ENCODE peak calls at places on chromosomes 7 and 10, in four cellular contexts. C is GM12864, X is astrocyte of the spinal cord, E is PC-9. J is an unnamed sample.

GRCh38 chr7:45181286-45181960 is 23.8 kb downstream of the RAMP3 start:
- DNase-seq in E (no peak), X (no peak), C (no peak), J (no peak)

GRCh38 chr7:111098011-111098925 is 7.3 kb downstream of the LRRN3 start:
- DNase-seq in E (no peak), C (no peak), X (peak; percentile 64), J (no peak)

GRCh38 chr10:30270247-30270646 is 78.8 kb downstream of the MTPAP start:
- DNase-seq in X (peak; percentile 9), E (no peak), C (no peak), J (no peak)

GRCh38 chr7:111931016-111931517 is 275.1 kb downstream of the DOCK4 start:
- DNase-seq in E (no peak), X (peak; percentile 79), C (no peak), J (no peak)

GRCh38 chr10:16944081-16944922 is 127.1 kb upstream of the RSU1 start:
- DNase-seq in C (no peak), X (peak; percentile 59), E (no peak), J (no peak)

GRCh38 chr10:120161116-120161515 is 268.6 kb downstream of the SEC23IP start:
- DNase-seq in X (peak; percentile 8), E (no peak), C (no peak), J (no peak)

GRCh38 chr7:46934198-46934825 is 647.6 kb downstream of the TNS3 start:
- DNase-seq in E (peak; percentile 33), X (no peak), C (no peak), J (no peak)

GRCh38 chr7:123070702-123071286 is 75.3 kb upstream of the TAS2R16 start:
- DNase-seq in X (peak; percentile 19), E (no peak), C (no peak), J (peak; percentile 26)

GRCh38 chr7:114988755-114989154 is 66.9 kb downstream of the MDFIC start:
- DNase-seq in C (no peak), E (no peak), X (peak; percentile 74), J (no peak)

GRCh38 chr10:70657036-70657435 is 15.3 kb upstream of the ADAMTS14 start:
- DNase-seq in E (no peak), X (no peak), C (no peak), J (no peak)

GRCh38 chr10:86960003-86960862 is 1.8 kb downstream of the SNCG start:
- DNase-seq in C (no peak), E (peak; percentile 69), X (peak; percentile 44), J (peak; percentile 84)

GRCh38 chr7:118259115-118259514 is 34.6 kb downstream of the ANKRD7 start:
- DNase-seq in X (peak; percentile 11), C (no peak), E (no peak), J (no peak)

GRCh38 chr10:82982110-82982608 is 1107.2 kb downstream of the NRG3 start:
- DNase-seq in X (peak; percentile 95), E (no peak), C (no peak), J (no peak)

GRCh38 chr10:84196941-84197340 is 2.6 kb downstream of the CDHR1 start:
- DNase-seq in C (no peak), X (no peak), E (no peak), J (no peak)

GRCh38 chr10:72316748-72317435 is 37.8 kb downstream of the DNAJB12 start:
- DNase-seq in C (no peak), X (no peak), E (no peak), J (no peak)

GRCh38 chr7:80264769-80265168 is 130.1 kb downstream of the GNAI1 start:
- DNase-seq in X (no peak), E (no peak), C (no peak), J (no peak)

GRCh38 chr7:51226042-51226755 is 90.4 kb downstream of the COBL start:
- DNase-seq in C (no peak), E (peak; percentile 43), X (no peak), J (no peak)

GRCh38 chr10:35712486-35712885 is 70.4 kb upstream of the FZD8 start:
- DNase-seq in E (no peak), X (no peak), C (no peak), J (no peak)

GRCh38 chr10:110865184-110865803 is 6.4 kb upstream of the PDCD4 start:
- DNase-seq in X (peak; percentile 18), E (peak; percentile 79), C (no peak), J (no peak)

GRCh38 chr10:35639651-35640311 is 2.3 kb downstream of the FZD8 start:
- DNase-seq in X (peak; percentile 54), C (no peak), E (no peak), J (no peak)

GRCh38 chr7:130435455-130435854 is 5.4 kb downstream of the CEP41 start:
- DNase-seq in E (no peak), C (no peak), X (no peak), J (no peak)

GRCh38 chr7:75531359-75531821 is 39.3 kb downstream of the SPDYE5 start:
- DNase-seq in E (peak; percentile 94), X (no peak), C (no peak), J (no peak)

GRCh38 chr7:44897299-44897698 is 12.0 kb upstream of the PURB start:
- DNase-seq in E (no peak), X (no peak), C (no peak), J (no peak)

GRCh38 chr7:108091461-108091831 is 38.7 kb downstream of the LAMB4 start:
- DNase-seq in C (no peak), E (peak; percentile 67), X (no peak), J (no peak)

GRCh38 chr7:150784120-150784736 is 15.9 kb downstream of the TMEM176B start:
- DNase-seq in E (no peak), X (no peak), C (no peak), J (no peak)

GRCh38 chr10:52283174-52283573 is 30.9 kb upstream of the DKK1 start:
- DNase-seq in E (no peak), X (no peak), C (no peak), J (no peak)

GRCh38 chr10:47035447-47036337 is 124.5 kb downstream of the PTPN20 start:
- DNase-seq in E (no peak), C (no peak), X (no peak), J (no peak)

GRCh38 chr10:43222296-43222695 is 44.6 kb downstream of the RASGEF1A start:
- DNase-seq in X (no peak), E (no peak), C (no peak), J (no peak)

GRCh38 chr10:121024905-121025584 is 173.9 kb downstream of the WDR11 start:
- DNase-seq in C (no peak), X (no peak), E (no peak), J (no peak)

GRCh38 chr7:140714331-140715040 is 18.0 kb downstream of the NDUFB2 start:
- DNase-seq in X (no peak), E (peak; percentile 33), C (no peak), J (no peak)

GRCh38 chr10:5779753-5780152 is 33.5 kb downstream of the GDI2 start:
- DNase-seq in E (no peak), X (no peak), C (no peak), J (no peak)

GRCh38 chr10:5774987-5775386 is 38.2 kb downstream of the GDI2 start:
- DNase-seq in C (no peak), X (no peak), E (no peak), J (no peak)

GRCh38 chr10:5775705-5776104 is 37.5 kb downstream of the GDI2 start:
- DNase-seq in X (no peak), E (no peak), C (no peak), J (no peak)

GRCh38 chr10:5776881-5777197 is 36.4 kb downstream of the GDI2 start:
- DNase-seq in E (no peak), C (no peak), X (peak; percentile 68), J (no peak)

GRCh38 chr10:5776150-5776880 is 36.9 kb downstream of the GDI2 start:
- DNase-seq in C (no peak), E (no peak), X (no peak), J (no peak)
- TF ChIP-seq CTCF in C (no peak), E (no peak), X (peak; percentile 21), J (no peak)

GRCh38 chr10:126186746-126187145 is 201.5 kb downstream of the ADAM12 start:
- DNase-seq in X (no peak), C (no peak), E (no peak), J (no peak)

GRCh38 chr10:126191192-126191591 is 197.1 kb downstream of the ADAM12 start:
- DNase-seq in C (no peak), E (no peak), X (peak; percentile 49), J (no peak)

GRCh38 chr10:126185666-126186447 is 202.4 kb downstream of the ADAM12 start:
- DNase-seq in X (no peak), E (no peak), C (no peak), J (no peak)

GRCh38 chr10:126188679-126189200 is 199.5 kb downstream of the ADAM12 start:
- DNase-seq in C (no peak), X (no peak), E (no peak), J (no peak)

DNA sequence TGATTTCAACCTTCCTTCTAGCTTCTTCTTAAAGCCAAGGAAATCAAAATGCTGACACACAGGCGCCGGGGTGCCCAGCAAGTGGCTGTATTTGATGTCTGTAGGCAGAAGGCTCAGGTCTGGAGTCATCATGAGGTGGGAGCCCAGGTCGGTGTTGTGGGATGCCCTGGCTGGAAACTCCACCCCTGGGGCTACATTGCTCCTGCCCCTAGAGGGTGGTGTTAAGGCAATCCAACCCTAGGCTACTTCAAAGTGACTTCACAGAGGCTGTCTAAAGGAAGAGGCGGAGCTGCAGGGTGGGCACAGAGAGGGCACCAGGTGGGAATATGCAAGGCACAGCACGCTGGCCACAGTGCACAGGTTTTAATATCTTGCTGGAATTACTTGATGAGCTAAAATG is 200.9 kb downstream of the ADAM12 start:
- DNase-seq in C (no peak), X (no peak), E (no peak), J (no peak)
- TF ChIP-seq CTCF in C (no peak), X (no peak), E (no peak), J (no peak)

DNA sequence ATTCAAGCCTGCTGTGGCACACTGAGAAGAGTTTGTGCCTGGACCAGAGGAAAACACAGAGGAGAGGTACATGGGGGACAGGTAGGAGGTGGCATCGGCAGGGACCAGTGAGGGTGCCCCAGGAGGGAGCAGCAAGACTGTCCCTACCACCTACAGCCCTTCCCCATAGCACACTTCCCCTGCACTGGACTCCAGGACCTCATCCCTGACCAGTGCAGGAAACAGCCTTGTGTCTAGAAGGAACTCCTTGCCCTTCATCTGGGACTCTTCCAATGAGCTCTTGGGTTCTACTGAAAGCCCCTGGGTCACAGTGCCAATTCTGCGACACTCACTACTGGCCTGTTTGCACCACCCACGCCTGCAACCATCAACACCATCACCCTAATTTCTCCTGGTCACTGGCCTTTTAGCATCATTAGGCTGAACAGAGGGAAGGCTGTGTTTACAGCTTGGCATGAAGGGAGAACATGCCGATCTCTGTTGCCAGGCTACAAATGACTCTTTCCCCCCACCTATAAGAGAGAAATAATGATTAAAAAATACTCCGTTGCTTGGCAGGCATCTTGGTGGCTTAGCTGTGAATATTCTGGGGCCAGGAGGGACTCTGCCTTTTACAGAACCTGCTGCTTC is 371.9 kb upstream of the ZMIZ1 start:
- DNase-seq in C (no peak), E (no peak), X (no peak), J (no peak)
- TF ChIP-seq CTCF in C (no peak), E (no peak), X (no peak), J (no peak)

GRCh38 chr7:67621704-67622103 is 625.1 kb downstream of the TYW1 start:
- DNase-seq in C (no peak), X (no peak), E (no peak), J (no peak)

GRCh38 chr7:67620216-67620933 is 623.7 kb downstream of the TYW1 start:
- DNase-seq in X (no peak), C (no peak), E (no peak), J (no peak)

DNA sequence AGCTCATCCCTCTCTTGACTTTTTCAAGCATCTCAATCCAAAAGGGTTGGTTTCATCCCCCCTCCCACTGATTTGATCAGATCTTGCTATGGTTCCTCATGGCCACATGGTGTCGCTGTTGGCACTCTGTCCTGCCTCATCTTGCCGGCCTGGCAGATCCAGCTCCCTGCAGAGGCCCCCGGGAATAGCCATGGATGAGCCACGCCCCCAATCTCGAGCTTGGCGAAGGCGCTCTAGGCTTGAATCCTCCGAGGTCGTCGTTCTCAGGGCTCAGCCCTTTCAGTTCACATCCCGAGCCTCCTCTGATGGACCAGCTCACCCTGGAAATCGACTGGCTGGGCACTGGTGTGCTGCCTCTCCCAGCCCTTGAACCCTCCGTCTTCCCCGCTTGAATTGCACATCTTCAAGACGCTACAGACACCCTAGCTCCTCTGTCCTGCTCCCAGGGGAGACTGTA is 628.7 kb downstream of the TYW1 start:
- DNase-seq in X (peak; percentile 35), C (peak; percentile 2), E (no peak), J (peak; percentile 55)
- TF ChIP-seq CTCF in X (peak; percentile 66), C (peak; percentile 78), E (peak; percentile 91), J (peak; percentile 84)

J was measured in GM13977.